ENCODE peak calls at places on chromosomes 2 and 18, in seven cellular contexts. H, W, F, S, P, T and X are unnamed samples.

GRCh38 chr2:20111311-20112131 is 60.1 kb upstream of the LAPTM4A start:
- DNase-seq in H (no peak), W (no peak), F (no peak), S (no peak), P (no peak), T (no peak), X (no peak)

GRCh38 chr18:46678785-46679404 is 21.9 kb upstream of the LOXHD1 start:
- DNase-seq in H (no peak), W (no peak), F (no peak), S (no peak), P (no peak), T (peak), X (no peak)

GRCh38 chr2:108923019-108923700 is 65.9 kb downstream of the EDAR start:
- DNase-seq in H (no peak), W (no peak), F (peak), S (no peak), P (no peak), T (no peak), X (peak)

GRCh38 chr2:3728104-3729054 is 25.0 kb downstream of the DCDC2C start:
- DNase-seq in H (peak), W (no peak), F (peak), S (no peak), P (peak), T (peak), X (peak)

GRCh38 chr2:234792566-234792965 is 159.3 kb upstream of the SH3BP4 start:
- DNase-seq in H (no peak), W (no peak), F (peak), S (no peak), P (peak), T (no peak), X (no peak)

GRCh38 chr2:192035731-192036442 is 158.8 kb downstream of the TMEFF2 start:
- DNase-seq in H (no peak), W (no peak), F (no peak), S (no peak), P (no peak), T (no peak), X (no peak)

GRCh38 chr18:32624182-32624723 is 148.6 kb downstream of the KLHL14 start:
- DNase-seq in H (no peak), W (no peak), F (no peak), S (no peak), P (no peak), T (no peak), X (no peak)

GRCh38 chr2:221962186-221962585 is 336.6 kb downstream of the PAX3 start:
- DNase-seq in H (no peak), W (no peak), F (no peak), S (no peak), P (no peak), T (no peak), X (no peak)

GRCh38 chr2:133530645-133531044 is 37.6 kb downstream of the NCKAP5 start:
- DNase-seq in H (no peak), W (no peak), F (no peak), S (no peak), P (no peak), T (no peak), X (no peak)

GRCh38 chr18:59873616-59874015 is 26.2 kb upstream of the PMAIP1 start:
- DNase-seq in H (no peak), W (no peak), F (no peak), S (no peak), P (no peak), T (no peak), X (no peak)

GRCh38 chr18:22219568-22220355 is 50.4 kb downstream of the GATA6 start:
- DNase-seq in H (no peak), W (no peak), F (no peak), S (no peak), P (peak), T (no peak), X (no peak)

GRCh38 chr2:23096905-23097602 is 287.9 kb upstream of the KLHL29 start:
- DNase-seq in H (peak), W (no peak), F (no peak), S (no peak), P (no peak), T (no peak), X (no peak)

GRCh38 chr2:170843656-170844055 is 27.0 kb downstream of the GAD1 start:
- DNase-seq in H (peak), W (peak), F (no peak), S (no peak), P (no peak), T (no peak), X (peak)

GRCh38 chr2:171434671-171434980 is 600 bp downstream of the DCAF17 start:
- DNase-seq in H (no peak), W (peak), F (no peak), S (no peak), P (no peak), T (no peak), X (no peak)

GRCh38 chr2:215881582-215881981 is 131.8 kb downstream of the MREG start:
- DNase-seq in H (no peak), W (no peak), F (no peak), S (no peak), P (no peak), T (no peak), X (no peak)

GRCh38 chr2:86298411-86299390 is 38.7 kb downstream of the REEP1 start:
- DNase-seq in H (peak), W (no peak), F (peak), S (no peak), P (peak), T (no peak), X (no peak)

GRCh38 chr2:2877427-2877826 is 500.2 kb downstream of the EIPR1 start:
- DNase-seq in H (no peak), W (no peak), F (peak), S (no peak), P (no peak), T (no peak), X (no peak)

GRCh38 chr18:59041819-59042476 is 97.7 kb upstream of the SEC11C start:
- DNase-seq in H (no peak), W (no peak), F (peak), S (no peak), P (no peak), T (no peak), X (no peak)

GRCh38 chr2:170462433-170463205 is 252.5 kb upstream of the SP5 start:
- DNase-seq in H (no peak), W (no peak), F (no peak), S (no peak), P (no peak), T (no peak), X (no peak)

GRCh38 chr2:95278637-95279225 is 4.5 kb downstream of the PROM2 start:
- DNase-seq in H (no peak), W (no peak), F (no peak), S (no peak), P (no peak), T (no peak), X (no peak)

GRCh38 chr2:43491070-43491639 is 104.7 kb downstream of the THADA start:
- DNase-seq in H (no peak), W (no peak), F (no peak), S (no peak), P (no peak), T (no peak), X (no peak)

GRCh38 chr2:66495788-66496640 is 61.1 kb downstream of the MEIS1 start:
- DNase-seq in H (peak), W (no peak), F (peak), S (no peak), P (peak), T (no peak), X (no peak)

GRCh38 chr2:158539176-158539895 is 82.6 kb downstream of the PKP4 start:
- DNase-seq in H (peak), W (peak), F (no peak), S (no peak), P (no peak), T (no peak), X (peak)

GRCh38 chr2:189236066-189236465 is 56.5 kb upstream of the COL5A2 start:
- DNase-seq in H (no peak), W (no peak), F (no peak), S (no peak), P (no peak), T (no peak), X (no peak)

GRCh38 chr2:199818754-199819153 is 32.2 kb downstream of the FTCDNL1 start:
- DNase-seq in H (no peak), W (no peak), F (no peak), S (no peak), P (no peak), T (no peak), X (no peak)

GRCh38 chr18:65544701-65545100 is 206.1 kb upstream of the CDH7 start:
- DNase-seq in H (no peak), W (no peak), F (no peak), S (no peak), P (no peak), T (no peak), X (no peak)

GRCh38 chr2:68279691-68280090 is 27.4 kb upstream of the PPP3R1 start:
- DNase-seq in H (no peak), W (no peak), F (no peak), S (no peak), P (no peak), T (no peak), X (no peak)

GRCh38 chr2:219675206-219675605 is 47.8 kb downstream of the SLC4A3 start:
- DNase-seq in H (no peak), W (no peak), F (peak), S (no peak), P (no peak), T (no peak), X (no peak)

GRCh38 chr2:9675369-9676351 is 44.9 kb upstream of the YWHAQ start:
- DNase-seq in H (peak), W (peak), F (no peak), S (no peak), P (peak), T (no peak), X (peak)

GRCh38 chr2:328761-329160 is 40.9 kb upstream of the ALKAL2 start:
- DNase-seq in H (no peak), W (no peak), F (no peak), S (no peak), P (peak), T (no peak), X (no peak)

GRCh38 chr2:29063646-29064372 is 10.5 kb downstream of the PCARE start:
- DNase-seq in H (no peak), W (no peak), F (peak), S (no peak), P (no peak), T (no peak), X (no peak)

GRCh38 chr2:9627310-9627709 is 3.5 kb downstream of the YWHAQ start:
- DNase-seq in H (no peak), W (no peak), F (no peak), S (no peak), P (no peak), T (no peak), X (no peak)

GRCh38 chr18:11666176-11666575 is 22.9 kb upstream of the GNAL start:
- DNase-seq in H (no peak), W (no peak), F (peak), S (no peak), P (peak), T (no peak), X (no peak)

GRCh38 chr18:74493689-74494088 is 2.5 kb upstream of the CNDP2 start:
- DNase-seq in H (peak), W (no peak), F (peak), S (peak), P (peak), T (peak), X (peak)

GRCh38 chr18:61731693-61732376 is 161.0 kb downstream of the RNF152 start:
- DNase-seq in H (no peak), W (no peak), F (no peak), S (no peak), P (no peak), T (no peak), X (no peak)

GRCh38 chr2:107235491-107236254 is 349.7 kb upstream of the ST6GAL2 start:
- DNase-seq in H (no peak), W (no peak), F (no peak), S (no peak), P (peak), T (no peak), X (no peak)

GRCh38 chr18:35051978-35052377 is 10.8 kb downstream of the MAPRE2 start:
- DNase-seq in H (no peak), W (no peak), F (no peak), S (no peak), P (no peak), T (no peak), X (no peak)

GRCh38 chr2:156156580-156156979 is 175.9 kb downstream of the NR4A2 start:
- DNase-seq in H (peak), W (no peak), F (no peak), S (no peak), P (no peak), T (no peak), X (no peak)

GRCh38 chr2:44120428-44120827 is 48.2 kb upstream of the PPM1B start:
- DNase-seq in H (peak), W (peak), F (no peak), S (no peak), P (no peak), T (no peak), X (peak)